ENCODE peak calls at places on chromosomes 16 and 17, in four cellular contexts. X is AG08395; Z is endothelial cell; D is stimulated activated naive CD8-positive, alpha-beta T cell treated with anti-CD3 and anti-CD28 coated beads, Interleukin-15, Interleukin-2, amounts not matched to agents 100 U/mL and 50 U/mL, for 24 hours. O is an unnamed sample.

GRCh38 chr16:71230122-71230845 is at the start of gene HYDIN:
- DNase-seq in Z (peak), D (peak), X (peak), O (no peak)

GRCh38 chr17:3935140-3935542 is 18.9 kb upstream of the P2RX1 start:
- DNase-seq in D (peak), Z (peak), X (no peak), O (peak)

GRCh38 chr17:4444782-4445473 is 11.2 kb downstream of the SPNS3 start:
- DNase-seq in D (no peak), Z (no peak), X (no peak), O (no peak)

GRCh38 chr17:52106638-52107261 is 51.8 kb downstream of the CA10 start:
- DNase-seq in Z (peak), D (peak), X (peak), O (no peak)

GRCh38 chr16:19192865-19193264 is 24.8 kb downstream of the SYT17 start:
- DNase-seq in D (no peak), Z (no peak), X (no peak), O (no peak)

GRCh38 chr17:40303009-40303657 is 5.8 kb upstream of the RARA start:
- DNase-seq in D (no peak), X (peak), Z (peak), O (peak)

GRCh38 chr17:40338058-40338457 is 26.5 kb downstream of the GJD3 start:
- DNase-seq in D (peak), Z (no peak), X (no peak), O (no peak)

GRCh38 chr16:70691223-70692129 is 5.6 kb upstream of the MTSS2 start:
- DNase-seq in D (no peak), X (peak), Z (no peak), O (peak)

GRCh38 chr16:56990407-56991286 is 1.3 kb downstream of the NLRC5 start:
- DNase-seq in D (no peak), Z (no peak), X (no peak), O (no peak)

GRCh38 chr17:14305785-14306496 is 5.1 kb downstream of the HS3ST3B1 start:
- DNase-seq in D (no peak), X (no peak), Z (no peak), O (no peak)

GRCh38 chr16:29653436-29653835 is 9.6 kb upstream of the SPN start:
- DNase-seq in Z (no peak), X (no peak), D (no peak), O (no peak)

GRCh38 chr17:28597606-28598383 is 1.0 kb downstream of the SPAG5 start:
- DNase-seq in D (no peak), Z (no peak), X (no peak), O (no peak)

GRCh38 chr17:329794-330420 is 22.7 kb downstream of the RPH3AL start:
- DNase-seq in X (no peak), Z (no peak), D (no peak), O (no peak)

O was measured in HCEC 1CT.